ENCODE peak calls at places on chromosome 21, in eight cellular contexts. A, H, Z, X, G, K, P and U are unnamed samples.

GRCh38 chr21:22356663-22357062 is 1358.5 kb downstream of the NCAM2 start:
- DNase-seq in A (no peak), H (no peak), Z (no peak), X (no peak), G (no peak), K (no peak), P (no peak), U (no peak)

GRCh38 chr21:46357335-46357604 is 33.3 kb downstream of the PCNT start:
- DNase-seq in A (no peak), H (no peak), Z (no peak), X (no peak), G (no peak), K (no peak), P (no peak), U (no peak)

GRCh38 chr21:18318156-18318555 is 73.5 kb downstream of the CHODL start:
- DNase-seq in A (no peak), H (no peak), Z (no peak), X (no peak), G (no peak), K (no peak), P (no peak), U (no peak)

GRCh38 chr21:15515908-15516307 is 213.9 kb upstream of the USP25 start:
- DNase-seq in A (no peak), H (no peak), Z (no peak), X (no peak), G (no peak), K (no peak), P (no peak), U (no peak)

GRCh38 chr21:31184462-31184861 is 146.2 kb upstream of the KRTAP19-8 start:
- DNase-seq in A (no peak), H (no peak), Z (no peak), X (no peak), G (no peak), K (no peak), P (no peak), U (no peak)

GRCh38 chr21:26412831-26413329 is 160.2 kb downstream of the CYYR1 start:
- DNase-seq in A (no peak), H (no peak), Z (no peak), X (no peak), G (no peak), K (no peak), P (no peak), U (no peak)

GRCh38 chr21:38352536-38353219 is 95.9 kb downstream of the KCNJ15 start:
- DNase-seq in A (peak; percentile 43), H (peak; percentile 66), Z (no peak), X (peak; percentile 48), G (no peak), K (peak; percentile 76), P (peak; percentile 79), U (peak; percentile 76)

GRCh38 chr21:43879348-43880110 is 14.5 kb downstream of the AGPAT3 start:
- DNase-seq in A (no peak), H (no peak), Z (no peak), X (no peak), G (no peak), K (no peak), P (no peak), U (no peak)

GRCh38 chr21:40658237-40658636 is 188.7 kb downstream of the DSCAM start:
- DNase-seq in A (no peak), H (no peak), Z (no peak), X (no peak), G (no peak), K (no peak), P (peak; percentile 24), U (no peak)

GRCh38 chr21:27513016-27513415 is 546.1 kb upstream of the ADAMTS5 start:
- DNase-seq in A (no peak), H (peak; percentile 8), Z (no peak), X (no peak), G (no peak), K (no peak), P (no peak), U (no peak)

GRCh38 chr21:27564684-27565280 is 597.9 kb upstream of the ADAMTS5 start:
- DNase-seq in A (peak; percentile 23), H (peak; percentile 62), Z (no peak), X (peak; percentile 63), G (no peak), K (peak; percentile 26), P (peak; percentile 64), U (no peak)

GRCh38 chr21:44845418-44846200 is 27.7 kb upstream of the SUMO3 start:
- DNase-seq in A (peak; percentile 30), H (peak; percentile 63), Z (peak; percentile 54), X (peak; percentile 22), G (peak; percentile 81), K (peak; percentile 82), P (peak; percentile 81), U (no peak)

GRCh38 chr21:13937236-13937635 is 273.5 kb downstream of the LIPI start:
- DNase-seq in A (no peak), H (no peak), Z (no peak), X (no peak), G (no peak), K (no peak), P (no peak), U (no peak)

GRCh38 chr21:37300114-37300746 is 33.1 kb upstream of the VPS26C start:
- DNase-seq in A (no peak), H (no peak), Z (no peak), X (no peak), G (no peak), K (no peak), P (no peak), U (no peak)

GRCh38 chr21:45440736-45441350 is 35.9 kb downstream of the COL18A1 start:
- DNase-seq in A (no peak), H (no peak), Z (no peak), X (no peak), G (peak; percentile 42), K (no peak), P (no peak), U (no peak)

GRCh38 chr21:45246535-45247320 is 41.0 kb downstream of the POFUT2 start:
- DNase-seq in A (no peak), H (no peak), Z (no peak), X (no peak), G (no peak), K (no peak), P (no peak), U (no peak)

GRCh38 chr21:38956791-38957571 is 151.3 kb downstream of the ETS2 start:
- DNase-seq in A (no peak), H (peak; percentile 56), Z (no peak), X (no peak), G (no peak), K (no peak), P (peak; percentile 50), U (no peak)

GRCh38 chr21:37647781-37648180 is 268.5 kb downstream of the KCNJ6 start:
- DNase-seq in A (no peak), H (no peak), Z (no peak), X (no peak), G (no peak), K (no peak), P (no peak), U (no peak)

GRCh38 chr21:46220275-46220810 is 8.2 kb downstream of the LSS start:
- DNase-seq in A (no peak), H (no peak), Z (no peak), X (no peak), G (no peak), K (no peak), P (no peak), U (no peak)

GRCh38 chr21:38756746-38757145 is 49.0 kb upstream of the ETS2 start:
- DNase-seq in A (no peak), H (peak; percentile 95), Z (no peak), X (no peak), G (no peak), K (peak; percentile 16), P (peak; percentile 59), U (no peak)

GRCh38 chr21:43881918-43882317 is 16.9 kb downstream of the AGPAT3 start:
- DNase-seq in A (no peak), H (no peak), Z (no peak), X (no peak), G (no peak), K (no peak), P (no peak), U (no peak)

GRCh38 chr21:33434770-33435360 is 31.7 kb downstream of the IFNGR2 start:
- DNase-seq in A (no peak), H (peak; percentile 95), Z (peak; percentile 62), X (peak; percentile 85), G (no peak), K (peak; percentile 78), P (peak; percentile 68), U (peak; percentile 81)

GRCh38 chr21:45556645-45557601 is 14.7 kb upstream of the SLC19A1 start:
- DNase-seq in A (no peak), H (no peak), Z (no peak), X (no peak), G (peak; percentile 61), K (no peak), P (no peak), U (no peak)

GRCh38 chr21:42799948-42800347 is 79.4 kb downstream of the WDR4 start:
- DNase-seq in A (no peak), H (no peak), Z (no peak), X (no peak), G (no peak), K (no peak), P (no peak), U (no peak)